ENCODE peak calls at places on chromosomes 13 and 19, in nine cellular contexts. R is NCI-H1092; Q is AG09319; D is stimulated activated CD4-positive, alpha-beta T cell treated with anti-CD3 and anti-CD28 coated beads, Interleukin-1b, Interleukin-23, amount 100 ng/mL, for 1 hour; E is fibroblast of mammary gland; V is NCI-H345; Y is cardiac septum; C is HT-29; M is A172. O is an unnamed sample.

GRCh38 chr13:41465215-41465907 is 8.0 kb downstream of the RGCC start:
- DNase-seq in R (no peak), Q (no peak), D (peak; percentile 60), E (peak; percentile 91), V (no peak), Y (peak; percentile 81), C (no peak), M (peak; percentile 44), O (peak; percentile 95)

GRCh38 chr19:367561-367960 is 23.0 kb upstream of the MIER2 start:
- DNase-seq in R (no peak), Q (no peak), D (no peak), E (no peak), V (no peak), Y (no peak), C (no peak), M (no peak), O (no peak)

GRCh38 chr19:52527954-52528326 is 472 bp downstream of the ZNF808 start:
- DNase-seq in R (no peak), Q (no peak), D (no peak), E (peak; percentile 2), V (no peak), Y (no peak), C (peak; percentile 4), M (no peak), O (no peak)

GRCh38 chr19:39398297-39398864 is 7.2 kb downstream of the MED29 start:
- DNase-seq in R (no peak), Q (peak; percentile 81), D (no peak), E (peak; percentile 96), V (no peak), Y (peak; percentile 96), C (peak; percentile 95), M (peak; percentile 92), O (peak; percentile 63)

GRCh38 chr13:112983428-112984196 is 14.6 kb downstream of the MCF2L start:
- DNase-seq in R (no peak), Q (no peak), D (no peak), E (no peak), V (no peak), Y (no peak), C (peak; percentile 94), M (no peak), O (no peak)

GRCh38 chr19:51157265-51157664 is 15.2 kb downstream of the SIGLEC7 start:
- DNase-seq in R (no peak), Q (no peak), D (no peak), E (no peak), V (no peak), Y (no peak), C (no peak), M (no peak), O (no peak)

GRCh38 chr19:53903055-53903680 is 5.9 kb upstream of the CACNG7 start:
- DNase-seq in R (no peak), Q (peak; percentile 10), D (no peak), E (peak; percentile 50), V (no peak), Y (no peak), C (peak; percentile 95), M (peak; percentile 71), O (peak; percentile 46)

GRCh38 chr19:32404939-32405430 is 585 bp upstream of the DPY19L3 start:
- DNase-seq in R (no peak), Q (peak; percentile 11), D (no peak), E (peak; percentile 35), V (no peak), Y (peak; percentile 79), C (peak; percentile 66), M (peak; percentile 34), O (peak; percentile 84)

GRCh38 chr13:33207616-33207964 is 78.0 kb downstream of the STARD13 start:
- DNase-seq in R (no peak), Q (peak; percentile 95), D (no peak), E (peak; percentile 99), V (no peak), Y (no peak), C (no peak), M (no peak), O (no peak)

GRCh38 chr13:110001622-110002275 is 215.4 kb upstream of the IRS2 start:
- DNase-seq in R (no peak), Q (no peak), D (no peak), E (peak; percentile 70), V (no peak), Y (no peak), C (no peak), M (peak; percentile 51), O (no peak)

GRCh38 chr19:23254141-23254910 is 4.1 kb upstream of the ZNF724 start:
- DNase-seq in R (no peak), Q (no peak), D (no peak), E (no peak), V (no peak), Y (no peak), C (no peak), M (no peak), O (peak; percentile 47)

GRCh38 chr13:40706439-40706838 is 40.0 kb upstream of the FOXO1 start:
- DNase-seq in R (no peak), Q (no peak), D (no peak), E (no peak), V (no peak), Y (no peak), C (no peak), M (no peak), O (no peak)

GRCh38 chr19:788821-789472 is 8.3 kb upstream of the PTBP1 start:
- DNase-seq in R (no peak), Q (no peak), D (no peak), E (no peak), V (no peak), Y (no peak), C (no peak), M (no peak), O (no peak)

GRCh38 chr13:107866007-107866665 is 349.2 kb downstream of the LIG4 start:
- DNase-seq in R (peak; percentile 77), Q (no peak), D (no peak), E (no peak), V (peak; percentile 64), Y (no peak), C (no peak), M (no peak), O (no peak)

GRCh38 chr19:58581227-58582141 is 8.3 kb upstream of the MZF1 start:
- DNase-seq in R (no peak), Q (peak; percentile 63), D (peak; percentile 85), E (peak; percentile 89), V (no peak), Y (peak; percentile 93), C (peak; percentile 3), M (no peak), O (no peak)

GRCh38 chr19:5230730-5231555 is 109.7 kb downstream of the PTPRS start:
- DNase-seq in R (no peak), Q (no peak), D (no peak), E (no peak), V (no peak), Y (no peak), C (no peak), M (no peak), O (no peak)

O was measured in Kasumi-1.